ENCODE peak calls at places on chromosomes 2 and 18, in six cellular contexts. M, R, G, W, L and N are unnamed samples.

GRCh38 chr18:9638886-9639285 is 24.5 kb upstream of the PPP4R1 start:
- DNase-seq in M (no peak), R (no peak), G (no peak), W (peak), L (no peak), N (no peak)

GRCh38 chr2:74524005-74524404 is 2.0 kb downstream of the DQX1 start:
- DNase-seq in M (no peak), R (no peak), G (no peak), W (no peak), L (no peak), N (no peak)

GRCh38 chr2:179954026-179954425 is 53.1 kb downstream of the CWC22 start:
- DNase-seq in M (no peak), R (no peak), G (no peak), W (peak), L (no peak), N (peak)

GRCh38 chr2:31202833-31203232 is 14.5 kb downstream of the CAPN14 start:
- DNase-seq in M (no peak), R (no peak), G (no peak), W (no peak), L (no peak), N (no peak)

GRCh38 chr18:54387631-54388030 is 29.9 kb downstream of the C18orf54 start:
- DNase-seq in M (no peak), R (no peak), G (peak), W (peak), L (no peak), N (peak)

GRCh38 chr2:57906152-57906732 is 140.4 kb upstream of the VRK2 start:
- DNase-seq in M (no peak), R (no peak), G (peak), W (peak), L (peak), N (peak)

GRCh38 chr2:64636105-64636873 is 17.4 kb downstream of the SERTAD2 start:
- DNase-seq in M (no peak), R (no peak), G (no peak), W (peak), L (no peak), N (no peak)

GRCh38 chr2:44358498-44358897 is 2.8 kb downstream of the PREPL start:
- DNase-seq in M (peak), R (no peak), G (no peak), W (peak), L (no peak), N (peak)

GRCh38 chr2:22894761-22895160 is 490.2 kb upstream of the KLHL29 start:
- DNase-seq in M (no peak), R (no peak), G (no peak), W (no peak), L (no peak), N (no peak)

GRCh38 chr2:8872821-8873432 is 35.5 kb upstream of the KIDINS220 start:
- DNase-seq in M (no peak), R (no peak), G (peak), W (peak), L (peak), N (peak)

GRCh38 chr18:79964330-79965118 is at the start of gene HSBP1L1:
- DNase-seq in M (peak), R (peak), G (no peak), W (no peak), L (peak), N (peak)

GRCh38 chr2:163155279-163155883 is 316.8 kb upstream of the KCNH7 start:
- DNase-seq in M (no peak), R (no peak), G (no peak), W (peak), L (peak), N (peak)

GRCh38 chr2:37389984-37390765 is 45.7 kb downstream of the QPCT start:
- DNase-seq in M (no peak), R (peak), G (peak), W (peak), L (peak), N (peak)

GRCh38 chr2:58055027-58055786 is 8.6 kb downstream of the VRK2 start:
- DNase-seq in M (peak), R (no peak), G (no peak), W (no peak), L (no peak), N (no peak)

GRCh38 chr2:9753665-9754531 is 89.4 kb upstream of the TAF1B start:
- DNase-seq in M (no peak), R (no peak), G (no peak), W (peak), L (no peak), N (peak)

GRCh38 chr2:230885467-230886130 is 20.9 kb downstream of the ITM2C start:
- DNase-seq in M (peak), R (no peak), G (peak), W (no peak), L (no peak), N (no peak)

GRCh38 chr18:9951022-9951859 is 37.4 kb downstream of the VAPA start:
- DNase-seq in M (no peak), R (no peak), G (peak), W (peak), L (peak), N (peak)

GRCh38 chr18:73842795-73843394 is 304.7 kb downstream of the FBXO15 start:
- DNase-seq in M (peak), R (peak), G (peak), W (peak), L (peak), N (peak)

GRCh38 chr2:63544017-63544627 is 44.2 kb downstream of the WDPCP start:
- DNase-seq in M (no peak), R (no peak), G (no peak), W (peak), L (peak), N (peak)

GRCh38 chr2:138382672-138383071 is 118.9 kb upstream of the SPOPL start:
- DNase-seq in M (no peak), R (no peak), G (no peak), W (no peak), L (no peak), N (no peak)
- TF ChIP-seq CTCF in M (no peak), R (no peak), G (no peak), W (no peak), L (no peak), N (no peak)

DNA sequence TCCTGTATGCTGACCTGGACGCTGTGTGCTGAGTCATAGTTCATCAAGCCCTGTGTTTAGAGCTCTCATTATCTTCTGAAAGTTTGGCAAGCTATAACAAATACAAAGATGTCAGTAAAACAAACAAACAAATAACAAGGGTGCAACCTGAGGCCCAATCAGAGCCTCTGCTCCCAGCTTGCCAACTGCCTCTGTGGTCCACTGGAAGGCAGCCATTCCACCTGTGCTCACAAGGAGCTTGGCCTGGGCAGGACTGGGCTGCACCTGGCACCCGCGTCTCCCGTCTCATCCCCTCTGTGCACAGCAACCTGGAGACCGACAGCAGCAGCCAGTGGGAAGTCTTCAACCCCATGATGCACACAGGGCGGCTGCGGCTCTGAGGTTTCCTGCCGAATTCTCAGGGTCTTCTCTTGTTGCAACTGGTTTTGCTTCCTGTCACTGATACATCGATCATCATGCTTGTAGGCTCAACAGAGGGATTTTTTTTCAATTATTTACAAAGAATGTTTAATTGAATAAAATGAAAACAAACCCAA is 97.8 kb downstream of the TMEM18 start:
- DNase-seq in M (no peak), R (no peak), G (no peak), W (no peak), L (no peak), N (no peak)
- TF ChIP-seq CTCF in M (no peak), R (no peak), G (no peak), W (no peak), L (no peak), N (no peak)

GRCh38 chr2:170157025-170157684 is 20.8 kb upstream of the MYO3B start:
- DNase-seq in M (no peak), R (no peak), G (no peak), W (peak), L (peak), N (no peak)
- TF ChIP-seq CTCF in M (no peak), R (no peak), G (no peak), W (no peak), L (no peak), N (no peak)

GRCh38 chr2:69011611-69012157 is 1.3 kb upstream of the ANTXR1 start:
- DNase-seq in M (no peak), R (no peak), G (no peak), W (no peak), L (no peak), N (no peak)

GRCh38 chr2:69013123-69013836 is at the start of gene ANTXR1:
- DNase-seq in M (peak), R (peak), G (peak), W (peak), L (peak), N (peak)

GRCh38 chr2:69012310-69013122 is 463 bp upstream of the ANTXR1 start:
- DNase-seq in M (peak), R (peak), G (peak), W (peak), L (peak), N (peak)

GRCh38 chr2:69017080-69017479 is 4.1 kb downstream of the ANTXR1 start:
- DNase-seq in M (no peak), R (no peak), G (no peak), W (no peak), L (no peak), N (no peak)

GRCh38 chr2:69013837-69014796 is 1.1 kb downstream of the ANTXR1 start:
- DNase-seq in M (no peak), R (no peak), G (no peak), W (no peak), L (no peak), N (peak)
- TF ChIP-seq CTCF in M (no peak), R (no peak), G (no peak), W (no peak), L (no peak), N (no peak)

GRCh38 chr2:102844911-102845310 is 83.1 kb downstream of the TMEM182 start:
- DNase-seq in M (no peak), R (no peak), G (no peak), W (no peak), L (no peak), N (no peak)

GRCh38 chr2:102843759-102844443 is 82.1 kb downstream of the TMEM182 start:
- DNase-seq in M (no peak), R (no peak), G (no peak), W (no peak), L (no peak), N (no peak)

GRCh38 chr2:102850888-102851287 is 89.1 kb downstream of the TMEM182 start:
- DNase-seq in M (no peak), R (no peak), G (no peak), W (no peak), L (no peak), N (no peak)

GRCh38 chr2:102848366-102848839 is 86.6 kb downstream of the TMEM182 start:
- DNase-seq in M (peak), R (peak), G (no peak), W (peak), L (peak), N (peak)
- TF ChIP-seq CTCF in M (peak), R (no peak), G (no peak), W (no peak), L (peak), N (peak)

DNA sequence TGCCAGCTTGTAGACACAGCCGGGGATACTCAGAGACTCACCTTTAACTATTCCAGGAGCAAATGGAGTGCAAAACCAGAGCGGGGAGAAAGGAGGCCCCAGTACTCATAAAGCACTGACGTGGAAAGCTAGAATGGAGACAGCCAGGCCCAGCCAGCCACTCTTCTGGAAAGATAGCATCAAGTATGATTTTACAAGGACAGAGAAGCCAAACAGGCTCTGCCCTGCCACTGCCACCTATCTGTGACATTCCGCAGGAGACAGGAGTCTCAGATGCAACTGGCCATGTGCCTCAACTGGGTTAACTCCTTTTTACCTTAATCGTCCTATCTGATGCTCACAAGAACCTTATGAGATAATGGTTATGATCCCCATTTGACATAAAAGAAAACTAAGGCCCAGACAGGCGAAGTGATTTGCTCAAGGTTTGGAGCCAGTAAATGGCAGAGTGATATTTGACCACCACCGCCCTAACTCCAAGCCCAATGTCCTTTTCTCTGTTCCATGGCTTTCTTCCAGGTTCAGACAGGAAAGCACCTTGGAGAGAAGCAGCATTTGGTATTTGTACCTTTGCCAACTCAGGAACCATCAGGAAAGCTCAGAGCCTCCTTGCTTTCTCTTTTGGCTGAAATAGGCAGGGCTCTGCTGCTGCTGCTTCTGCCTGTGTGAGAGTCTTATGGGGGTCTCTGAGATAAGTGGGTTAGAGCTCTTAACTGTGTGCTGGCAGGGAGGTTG is 15.6 kb downstream of the KIF3C start:
- DNase-seq in M (no peak), R (no peak), G (no peak), W (no peak), L (no peak), N (peak)
- TF ChIP-seq CTCF in M (no peak), R (no peak), G (no peak), W (no peak), L (no peak), N (no peak)

DNA sequence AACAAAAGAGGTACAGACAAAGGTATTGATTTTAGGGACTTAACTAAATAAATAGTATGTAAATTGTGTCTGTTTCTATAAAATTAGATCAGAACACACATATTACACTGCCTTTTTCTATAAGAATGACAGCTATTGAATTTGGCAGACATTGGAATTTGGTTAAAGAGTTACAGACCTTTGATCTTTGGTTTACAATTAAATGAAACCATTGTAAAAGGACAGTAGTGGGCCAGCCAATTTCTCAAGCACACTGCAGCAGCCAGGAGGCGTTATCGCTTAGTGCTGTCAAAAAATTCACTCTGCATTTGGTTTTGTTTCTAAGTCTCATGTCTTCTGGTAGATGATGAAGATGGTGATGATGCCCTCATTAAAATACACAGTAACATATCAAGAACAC is 175.9 kb downstream of the NR4A2 start:
- DNase-seq in M (peak), R (no peak), G (no peak), W (no peak), L (no peak), N (peak)
- TF ChIP-seq CTCF in M (peak), R (no peak), G (no peak), W (peak), L (no peak), N (no peak)

DNA sequence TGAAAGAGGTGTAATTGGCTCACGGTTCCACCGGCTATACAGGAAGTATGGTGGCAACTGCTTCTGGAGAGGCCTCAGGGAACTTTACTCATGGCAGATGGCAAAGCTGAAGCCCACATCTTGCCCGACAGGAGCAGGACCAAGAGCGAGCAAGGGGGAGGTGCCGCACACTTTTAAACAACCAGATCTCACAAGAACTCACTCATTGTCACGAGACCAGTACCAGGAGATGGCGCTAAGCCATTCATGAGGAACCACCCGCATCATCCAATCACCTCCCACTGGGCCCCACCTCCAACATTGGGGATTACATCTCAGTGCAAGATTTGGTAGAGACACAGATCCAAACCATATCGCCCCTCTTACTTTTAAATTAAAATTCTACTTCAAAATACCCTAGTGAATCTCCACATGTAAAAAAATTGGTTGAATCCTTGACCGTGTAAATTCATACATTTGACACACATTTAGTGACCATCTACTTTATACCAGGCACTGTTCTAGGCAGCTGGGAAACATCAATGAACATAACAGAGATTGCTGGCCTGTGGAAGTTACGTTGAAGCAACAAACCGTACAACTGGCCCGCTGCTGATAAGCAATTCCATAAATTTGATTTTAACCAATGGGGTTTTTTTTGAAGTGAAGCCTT is 87.6 kb downstream of the ALPK2 start:
- DNase-seq in M (no peak), R (no peak), G (peak), W (peak), L (no peak), N (peak)
- TF ChIP-seq CTCF in M (no peak), R (no peak), G (peak), W (peak), L (peak), N (peak)